ENCODE peak calls at places on chromosomes 3 and 15, in six cellular contexts. K, E, L, A, N and W are unnamed samples.

GRCh38 chr3:162134571-162134970 is 638.0 kb downstream of the OTOL1 start:
- DNase-seq in N (no peak), E (no peak), A (no peak), K (no peak), L (no peak), W (no peak)

GRCh38 chr3:195403244-195403643 is 39.6 kb downstream of the ACAP2 start:
- DNase-seq in N (no peak), A (no peak), E (no peak), L (no peak), K (no peak), W (no peak)

GRCh38 chr3:23882487-23882918 is 34.3 kb downstream of the NKIRAS1 start:
- DNase-seq in N (no peak), A (no peak), E (no peak), L (no peak), K (no peak), W (no peak)

GRCh38 chr3:4656059-4656458 is 162.9 kb downstream of the ITPR1 start:
- DNase-seq in K (no peak), E (peak; percentile 62), N (peak; percentile 43), L (peak; percentile 81), A (peak; percentile 71), W (peak; percentile 30)

GRCh38 chr15:48992096-48992495 is 28.4 kb upstream of the SHC4 start:
- DNase-seq in L (no peak), K (no peak), E (no peak), A (no peak), N (no peak), W (no peak)

GRCh38 chr3:65811050-65811766 is 227.5 kb downstream of the MAGI1 start:
- DNase-seq in A (no peak), L (peak; percentile 70), K (no peak), N (no peak), E (no peak), W (no peak)

GRCh38 chr15:94230886-94231727 is at the start of gene MCTP2:
- DNase-seq in A (peak; percentile 85), L (peak; percentile 73), N (peak; percentile 92), K (peak; percentile 85), E (no peak), W (peak; percentile 30)

GRCh38 chr3:194487289-194488006 is 646 bp upstream of the ATP13A3 start:
- DNase-seq in A (peak; percentile 67), K (peak; percentile 36), N (peak; percentile 60), E (no peak), L (peak; percentile 87), W (peak; percentile 38)

GRCh38 chr3:18389108-18389733 is 35.9 kb downstream of the SATB1 start:
- DNase-seq in A (no peak), N (no peak), K (peak; percentile 34), L (no peak), E (no peak), W (no peak)

GRCh38 chr3:106183762-106184391 is 315.1 kb upstream of the CBLB start:
- DNase-seq in K (no peak), N (no peak), L (no peak), E (no peak), A (no peak), W (no peak)

GRCh38 chr3:195106418-195106906 is 164.5 kb downstream of the XXYLT1 start:
- DNase-seq in A (peak; percentile 84), N (peak; percentile 64), E (peak; percentile 39), K (peak; percentile 63), L (peak; percentile 70), W (peak; percentile 15)

GRCh38 chr15:23074684-23075083 is 35.3 kb upstream of the TUBGCP5 start:
- DNase-seq in A (no peak), E (no peak), K (no peak), L (no peak), N (no peak), W (no peak)

GRCh38 chr3:8451696-8452095 is 49.9 kb upstream of the LMCD1 start:
- DNase-seq in A (no peak), K (no peak), L (no peak), N (no peak), E (no peak), W (no peak)

DNA sequence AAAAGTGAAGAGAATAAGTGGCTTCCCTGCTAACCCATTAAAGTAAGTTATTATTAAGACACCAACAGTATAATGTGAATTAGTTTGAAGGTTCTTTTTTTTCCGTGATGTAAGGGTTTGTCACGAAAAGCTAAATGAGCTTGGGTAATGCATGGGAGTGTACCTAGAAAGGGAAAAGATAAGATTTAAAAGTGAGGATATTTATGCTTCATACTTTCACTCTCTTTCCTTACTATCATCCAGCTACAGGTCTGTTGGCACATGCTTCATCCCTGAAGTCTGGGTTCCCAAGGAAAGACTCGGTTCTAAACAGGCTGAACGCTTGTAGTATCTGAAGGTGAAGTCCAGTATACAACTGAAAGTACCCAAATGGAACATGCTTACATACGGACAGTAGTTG is 26.9 kb upstream of the RIOX2 start:
- DNase-seq in N (no peak), A (no peak), L (no peak), E (no peak), K (no peak), W (no peak)
- H3K9me3 ChIP-seq in N (no peaks in the 10 kb centered on the region), A (no peaks in the 10 kb centered on the region), L (no peaks in the 10 kb centered on the region), E (no peaks in the 10 kb centered on the region), K (no peaks in the 10 kb centered on the region), W (no peaks in the 10 kb centered on the region)

DNA sequence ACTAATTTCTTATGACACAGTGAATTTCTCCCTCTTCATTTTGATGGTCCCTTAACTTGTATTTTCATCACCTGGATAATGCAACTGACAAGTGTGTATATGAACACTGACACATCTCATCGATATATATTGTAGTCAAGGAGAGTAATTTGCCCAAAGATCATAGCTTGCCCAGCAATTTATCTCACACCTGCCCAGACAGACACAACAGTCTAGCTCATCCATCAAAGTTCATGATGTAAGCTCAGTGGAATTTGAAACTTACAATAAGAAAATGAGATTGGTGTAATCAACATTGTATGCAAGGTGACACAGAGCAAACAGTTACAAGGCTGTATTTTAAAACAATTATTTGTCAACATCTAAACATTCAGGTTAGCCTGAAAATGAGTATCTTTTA is 805.8 kb downstream of the NAALADL2 start:
- DNase-seq in A (no peak), K (no peak), E (no peak), L (no peak), N (no peak), W (no peak)
- TF ChIP-seq CTCF in A (no peak), K (no peak), E (no peak), L (no peak), N (no peak), W (no peak)

DNA sequence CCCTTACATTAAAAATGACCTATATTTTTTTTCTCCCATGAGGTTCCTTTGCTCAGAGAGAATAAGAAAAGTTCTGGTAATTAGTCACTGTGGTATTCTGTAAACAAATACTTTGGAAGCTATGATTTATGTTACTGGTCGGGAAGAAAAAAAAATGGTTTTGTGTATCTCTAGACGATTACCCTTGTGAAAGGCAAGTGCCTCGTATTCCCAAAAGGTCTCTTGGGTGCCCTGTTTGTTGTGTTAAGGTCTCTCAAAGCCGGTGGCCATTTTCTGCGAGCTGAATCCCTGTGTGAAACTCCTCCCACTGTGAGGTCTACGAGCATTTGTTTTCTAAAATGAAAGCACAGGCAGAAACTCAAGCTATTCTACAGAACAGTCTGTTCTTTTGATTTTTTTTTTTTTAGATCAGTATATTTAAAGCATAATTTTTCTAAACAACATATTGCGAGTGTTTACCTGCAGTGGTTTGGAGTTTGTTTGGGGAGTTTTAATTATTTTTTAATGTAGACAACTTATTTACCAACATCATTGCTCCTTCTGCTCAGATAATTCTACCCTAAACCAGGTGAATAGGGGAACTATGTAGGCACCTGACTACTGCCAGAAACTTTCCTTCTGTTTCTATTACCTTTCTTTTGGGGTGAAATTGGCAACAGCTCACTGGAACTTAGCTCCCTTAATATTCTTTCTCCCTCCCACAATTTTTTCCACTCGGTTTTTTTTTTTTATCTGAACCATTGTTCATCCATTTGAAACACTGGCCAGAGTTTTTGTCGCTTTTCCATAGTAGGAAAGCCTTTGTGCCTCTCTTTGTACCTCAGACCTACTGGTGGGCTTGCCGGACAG is 44.0 kb downstream of the ZBTB38 start:
- DNase-seq in N (peak; percentile 63), K (peak; percentile 67), L (peak; percentile 83), A (peak; percentile 69), E (peak; percentile 58), W (no peak)
- H3K4me1 ChIP-seq in N (peaks cover 29% of the 10 kb centered on the region), K (peaks cover 78% of the 10 kb centered on the region), L (peaks cover 96% of the 10 kb centered on the region), A (peaks cover 53% of the 10 kb centered on the region), E (peaks cover 99% of the 10 kb centered on the region), W (peaks cover 100% of the 10 kb centered on the region)

DNA sequence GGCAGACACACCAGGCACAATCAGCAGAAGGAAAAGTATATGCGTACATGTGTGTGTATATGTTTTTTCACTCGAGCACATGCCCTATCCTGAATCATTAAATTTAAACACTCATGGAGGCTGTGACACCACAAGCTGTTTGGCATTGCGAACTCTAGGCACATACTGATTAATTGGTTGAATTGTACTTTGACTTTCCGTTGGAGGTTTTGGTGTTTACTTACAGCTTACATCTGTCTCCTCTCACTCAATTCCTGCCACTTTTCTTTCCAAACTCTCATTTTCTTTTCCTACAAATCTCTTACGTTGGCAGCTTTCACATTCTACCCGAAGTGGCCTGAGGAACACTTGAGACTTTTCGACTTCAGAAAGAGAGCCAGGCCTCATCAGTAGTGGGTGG is 434.1 kb upstream of the SEMA6D start:
- DNase-seq in K (no peak), L (no peak), E (no peak), A (no peak), N (no peak), W (no peak)
- H3K9me3 ChIP-seq in K (no peaks in the 10 kb centered on the region), L (no peaks in the 10 kb centered on the region), E (no peaks in the 10 kb centered on the region), A (peaks cover 4% of the 10 kb centered on the region), N (no peaks in the 10 kb centered on the region), W (no peaks in the 10 kb centered on the region)

GRCh38 chr15:50881121-50882048 is 27.1 kb upstream of the AP4E1 start:
- DNase-seq in K (no peak), E (no peak), N (no peak), L (no peak), A (no peak), W (no peak)
- TF ChIP-seq CTCF in K (no peak), E (no peak), N (no peak), L (no peak), A (no peak), W (no peak)

DNA sequence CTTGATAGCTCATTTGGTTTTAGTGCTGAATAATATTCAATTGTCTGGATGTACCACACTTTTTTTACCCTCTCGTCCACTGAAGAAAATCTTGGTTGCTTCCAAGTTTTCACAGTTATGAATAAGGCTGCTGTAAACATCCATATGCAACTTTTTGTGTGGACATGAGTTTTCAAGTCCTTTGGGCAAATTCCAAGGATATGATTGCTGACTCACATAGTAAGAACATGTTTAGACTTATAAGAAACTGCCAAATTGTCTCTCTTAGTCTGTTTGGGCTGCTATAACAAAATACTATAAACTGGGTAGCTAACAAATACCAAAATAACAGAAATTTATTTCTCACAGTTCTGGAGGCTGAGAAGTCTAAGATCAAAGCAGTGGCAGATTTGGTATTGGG is 59.5 kb upstream of the TNFSF10 start:
- DNase-seq in A (no peak), N (no peak), E (no peak), L (no peak), K (no peak), W (no peak)
- H3K4me1 ChIP-seq in A (peaks cover 5% of the 10 kb centered on the region), N (peaks cover 3% of the 10 kb centered on the region), E (no peaks in the 10 kb centered on the region), L (peaks cover 6% of the 10 kb centered on the region), K (peaks cover 30% of the 10 kb centered on the region), W (peaks cover 5% of the 10 kb centered on the region)